ENCODE peak calls at places on chromosomes 4 and X, in eight cellular contexts. L is psoas muscle; E is NCI-H2171; O is cardiac muscle cell; H is ovary; W is right lobe of liver; N is activated T-helper 9 cell treated with anti-CD3 and anti-CD28 coated beads, Interleukin-2, amount 50 U/mL, for 16 hours; Q is choroid plexus epithelial cell. S is an unnamed sample.

GRCh38 chrX:53716328-53717088 is 30.0 kb upstream of the HUWE1 start:
- DNase-seq in L (no peak), E (no peak), O (peak), H (no peak), W (no peak), N (peak), Q (peak), S (peak)

GRCh38 chrX:43939187-43939926 is 33.8 kb downstream of the NDP start:
- DNase-seq in L (no peak), E (no peak), O (peak), H (no peak), W (no peak), N (no peak), Q (peak), S (no peak)

GRCh38 chrX:133637765-133638164 is 222.5 kb upstream of the GPC4 start:
- DNase-seq in L (no peak), E (no peak), O (no peak), H (no peak), W (no peak), N (no peak), Q (no peak), S (no peak)

GRCh38 chr4:153258750-153259149 is 54.5 kb downstream of the TRIM2 start:
- DNase-seq in L (no peak), E (no peak), O (no peak), H (no peak), W (no peak), N (no peak), Q (no peak), S (no peak)

GRCh38 chr4:7828011-7828720 is 111.5 kb downstream of the AFAP1 start:
- DNase-seq in L (peak), E (no peak), O (peak), H (peak), W (no peak), N (peak), Q (peak), S (no peak)

GRCh38 chr4:74018771-74019170 is 19.7 kb downstream of the CXCL3 start:
- DNase-seq in L (no peak), E (no peak), O (no peak), H (no peak), W (no peak), N (no peak), Q (no peak), S (no peak)

GRCh38 chr4:83022724-83023427 is 12.1 kb upstream of the COPS4 start:
- DNase-seq in L (no peak), E (no peak), O (peak), H (no peak), W (no peak), N (no peak), Q (peak), S (no peak)

GRCh38 chr4:113990886-113991285 is 11.4 kb upstream of the ARSJ start:
- DNase-seq in L (no peak), E (no peak), O (no peak), H (no peak), W (no peak), N (no peak), Q (no peak), S (no peak)

GRCh38 chrX:133538148-133538547 is 122.9 kb upstream of the GPC4 start:
- DNase-seq in L (no peak), E (peak), O (no peak), H (no peak), W (no peak), N (no peak), Q (no peak), S (no peak)

S was measured in B cell.